ENCODE peak calls at places on chromosomes 16 and 17, in nine cellular contexts. I, C, J, F, L, H, Y, U and R are unnamed samples.

GRCh38 chr17:3512512-3513171 is 36.8 kb downstream of the ASPA start:
- DNase-seq in I (peak; percentile 37), C (no peak), J (peak; percentile 36), F (peak; percentile 78), L (peak; percentile 92), H (peak; percentile 60), Y (no peak), U (no peak), R (peak; percentile 88)

GRCh38 chr16:8619671-8620370 is 1.7 kb upstream of the METTL22 start:
- DNase-seq in I (no peak), C (no peak), J (no peak), F (no peak), L (no peak), H (no peak), Y (no peak), U (no peak), R (no peak)

GRCh38 chr16:10228779-10229178 is 46.6 kb upstream of the GRIN2A start:
- DNase-seq in I (no peak), C (peak; percentile 57), J (no peak), F (no peak), L (no peak), H (no peak), Y (no peak), U (no peak), R (no peak)

GRCh38 chr17:1727876-1728630 is 3.5 kb downstream of the WDR81 start:
- DNase-seq in I (no peak), C (no peak), J (no peak), F (no peak), L (peak; percentile 45), H (no peak), Y (no peak), U (no peak), R (no peak)

GRCh38 chr16:2952679-2953078 is 11.4 kb upstream of the KREMEN2 start:
- DNase-seq in I (no peak), C (no peak), J (no peak), F (no peak), L (peak; percentile 28), H (no peak), Y (no peak), U (no peak), R (no peak)

GRCh38 chr17:42787266-42787665 is 6.9 kb downstream of the WNK4 start:
- DNase-seq in I (no peak), C (no peak), J (no peak), F (no peak), L (no peak), H (no peak), Y (no peak), U (no peak), R (no peak)

GRCh38 chr17:78654230-78654824 is 77.1 kb upstream of the DNAH17 start:
- DNase-seq in I (no peak), C (no peak), J (no peak), F (no peak), L (no peak), H (no peak), Y (no peak), U (no peak), R (no peak)

GRCh38 chr17:50064253-50064991 is 8.5 kb downstream of the ITGA3 start:
- DNase-seq in I (peak; percentile 41), C (no peak), J (peak; percentile 91), F (no peak), L (peak; percentile 71), H (peak; percentile 95), Y (no peak), U (peak; percentile 92), R (peak; percentile 63)

GRCh38 chr17:27239046-27239445 is 54.9 kb upstream of the WSB1 start:
- DNase-seq in I (no peak), C (peak; percentile 77), J (no peak), F (no peak), L (no peak), H (no peak), Y (no peak), U (no peak), R (no peak)

GRCh38 chr17:1008008-1008761 is 11.3 kb downstream of the TIMM22 start:
- DNase-seq in I (no peak), C (no peak), J (no peak), F (peak; percentile 61), L (peak; percentile 87), H (no peak), Y (no peak), U (peak; percentile 93), R (peak; percentile 80)

GRCh38 chr16:88771294-88771772 is 13.7 kb downstream of the PIEZO1 start:
- DNase-seq in I (no peak), C (no peak), J (no peak), F (no peak), L (peak; percentile 45), H (no peak), Y (no peak), U (no peak), R (no peak)

GRCh38 chr17:80682372-80682771 is 137.7 kb downstream of the RPTOR start:
- DNase-seq in I (no peak), C (no peak), J (no peak), F (no peak), L (no peak), H (no peak), Y (no peak), U (no peak), R (no peak)

GRCh38 chr16:72939247-72939646 is 108.7 kb downstream of the ZFHX3 start:
- DNase-seq in I (peak; percentile 36), C (no peak), J (peak; percentile 70), F (peak; percentile 38), L (no peak), H (peak; percentile 77), Y (peak; percentile 53), U (peak; percentile 86), R (no peak)

GRCh38 chr17:39096435-39097158 is 54.8 kb downstream of the PLXDC1 start:
- DNase-seq in I (peak; percentile 33), C (peak; percentile 37), J (no peak), F (no peak), L (no peak), H (no peak), Y (no peak), U (no peak), R (no peak)

GRCh38 chr17:67244621-67245072 is 349 bp downstream of the HELZ start:
- DNase-seq in I (peak; percentile 19), C (no peak), J (no peak), F (no peak), L (peak; percentile 57), H (no peak), Y (peak; percentile 33), U (peak; percentile 69), R (no peak)

GRCh38 chr17:60163108-60163784 is 13.5 kb downstream of the CA4 start:
- DNase-seq in I (no peak), C (peak; percentile 23), J (no peak), F (no peak), L (no peak), H (no peak), Y (peak; percentile 46), U (no peak), R (no peak)
- TF ChIP-seq CTCF in I (no peak), C (peak; percentile 15), J (no peak), F (no peak), L (no peak), H (peak; percentile 9), Y (peak; percentile 43), U (no peak), R (no peak)

GRCh38 chr16:82323171-82323570 is 153.1 kb upstream of the MPHOSPH6 start:
- DNase-seq in I (no peak), C (no peak), J (no peak), F (no peak), L (no peak), H (no peak), Y (no peak), U (no peak), R (no peak)

GRCh38 chr16:82313754-82314153 is 143.7 kb upstream of the MPHOSPH6 start:
- DNase-seq in I (no peak), C (no peak), J (no peak), F (no peak), L (no peak), H (no peak), Y (no peak), U (no peak), R (no peak)

GRCh38 chr16:82322177-82322576 is 152.2 kb upstream of the MPHOSPH6 start:
- DNase-seq in I (no peak), C (no peak), J (no peak), F (no peak), L (no peak), H (no peak), Y (no peak), U (no peak), R (no peak)

GRCh38 chr16:82317411-82318168 is 147.6 kb upstream of the MPHOSPH6 start:
- DNase-seq in I (no peak), C (no peak), J (no peak), F (no peak), L (no peak), H (no peak), Y (no peak), U (peak; percentile 72), R (no peak)
- TF ChIP-seq CTCF in I (no peak), C (no peak), J (no peak), F (no peak), L (no peak), H (no peak), Y (no peak), U (no peak), R (no peak)

DNA sequence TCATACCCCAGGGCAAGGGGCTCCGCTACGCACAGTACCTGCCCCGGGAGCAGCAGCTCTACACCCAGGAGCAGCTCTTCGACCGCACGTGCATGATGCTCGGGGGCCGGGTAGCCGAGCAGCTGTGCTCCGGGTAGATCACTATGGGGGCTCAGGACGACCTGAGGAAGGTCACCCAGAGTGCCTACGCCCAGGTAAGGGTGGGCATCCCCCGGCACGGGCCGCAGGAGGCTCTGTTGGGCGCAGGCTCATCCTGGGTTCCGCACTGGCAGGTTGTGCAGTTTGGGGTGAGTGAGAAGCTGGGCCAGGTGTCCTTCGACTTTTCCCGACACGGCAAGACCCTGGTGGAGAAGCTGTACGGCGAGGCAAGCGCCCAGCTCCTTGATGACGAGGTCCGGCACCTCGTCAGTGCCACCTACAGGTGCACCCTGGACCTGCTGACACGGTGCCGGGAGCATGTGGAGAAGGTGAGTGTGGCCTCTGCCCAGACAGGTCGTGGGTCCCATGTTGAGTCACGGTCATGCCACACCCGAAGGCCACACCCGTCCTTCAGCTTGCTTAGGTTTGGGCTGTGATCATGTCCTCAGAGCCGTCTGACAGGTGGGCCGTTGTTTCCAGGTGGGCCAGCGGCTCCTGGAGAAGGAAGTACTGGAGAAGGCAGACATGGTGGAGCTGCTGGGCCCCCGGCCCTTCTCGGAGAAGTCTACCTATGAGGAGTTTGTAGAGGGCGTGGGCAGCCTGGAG is 19.3 kb downstream of the DBNDD1 start:
- DNase-seq in I (no peak), C (no peak), J (no peak), F (no peak), L (peak; percentile 39), H (no peak), Y (no peak), U (no peak), R (no peak)
- TF ChIP-seq CTCF in I (no peak), C (no peak), J (peak; percentile 10), F (no peak), L (no peak), H (no peak), Y (no peak), U (no peak), R (no peak)

DNA sequence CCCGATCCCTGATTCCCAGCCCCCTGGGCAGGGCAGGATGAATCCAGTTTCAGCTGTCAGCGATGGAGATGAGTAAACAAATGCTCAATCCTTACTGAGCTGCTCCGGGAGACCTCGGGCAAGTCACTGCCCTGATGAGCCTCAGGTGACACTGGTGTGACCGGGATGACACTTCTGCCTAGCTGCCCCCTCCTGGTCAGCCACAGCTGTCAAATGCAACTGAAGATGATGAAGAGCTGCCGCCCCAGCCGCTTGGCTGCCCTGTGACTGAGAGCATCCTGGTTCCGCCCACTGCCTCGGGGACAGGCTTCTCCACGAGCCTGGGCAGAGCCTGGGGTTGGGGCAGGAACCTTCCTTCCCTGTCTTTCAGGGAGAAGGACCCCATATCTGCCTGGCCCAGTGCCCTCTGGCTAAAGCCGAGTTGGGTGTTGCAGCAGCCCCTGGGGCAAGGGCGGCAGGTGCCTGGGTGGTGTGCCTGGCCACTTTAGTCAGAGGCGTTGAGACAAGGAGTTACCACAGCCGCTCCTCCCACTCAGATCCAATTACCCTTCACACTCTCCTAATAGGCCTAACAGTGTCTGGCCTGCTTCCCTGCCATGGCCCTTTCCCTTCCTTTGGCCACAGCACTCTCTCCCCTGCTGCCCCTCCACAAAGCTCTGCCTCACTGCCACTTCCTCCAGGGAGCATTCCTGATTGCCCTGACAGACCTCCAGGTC is 5.5 kb downstream of the CCL17 start:
- DNase-seq in I (no peak), C (no peak), J (no peak), F (no peak), L (no peak), H (no peak), Y (peak; percentile 35), U (peak; percentile 61), R (no peak)
- TF ChIP-seq CTCF in I (no peak), C (no peak), J (no peak), F (no peak), L (no peak), H (no peak), Y (peak; percentile 2), U (no peak), R (no peak)